ENCODE peak calls at places on chromosomes 11 and 22, in seven cellular contexts. J, G, D, M, Y, E and C are unnamed samples.

GRCh38 chr11:114162719-114163123 is 103.2 kb downstream of the ZBTB16 start:
- DNase-seq in J (peak), G (no peak), D (peak), M (peak), Y (peak), E (peak), C (peak)

GRCh38 chr22:47943729-47944700 is 1181.6 kb downstream of the TBC1D22A start:
- DNase-seq in J (no peak), G (no peak), D (no peak), M (no peak), Y (no peak), E (no peak), C (no peak)

GRCh38 chr22:26707090-26707489 is 49.7 kb downstream of the MIAT start:
- DNase-seq in J (no peak), G (no peak), D (no peak), M (no peak), Y (no peak), E (no peak), C (no peak)

GRCh38 chr11:11391796-11392195 is 38.7 kb upstream of the CSNK2A3 start:
- DNase-seq in J (no peak), G (no peak), D (no peak), M (peak), Y (peak), E (no peak), C (peak)

GRCh38 chr11:105609832-105610781 is at the start of gene GRIA4:
- DNase-seq in J (no peak), G (peak), D (peak), M (peak), Y (peak), E (peak), C (no peak)

GRCh38 chr11:118014022-118014421 is 27.8 kb downstream of the IL10RA start:
- DNase-seq in J (no peak), G (no peak), D (no peak), M (no peak), Y (no peak), E (no peak), C (no peak)

GRCh38 chr22:36141481-36141880 is 19.1 kb downstream of the APOL3 start:
- DNase-seq in J (no peak), G (no peak), D (no peak), M (no peak), Y (no peak), E (no peak), C (no peak)

GRCh38 chr11:113603277-113604059 is 102.6 kb downstream of the TMPRSS5 start:
- DNase-seq in J (no peak), G (no peak), D (peak), M (no peak), Y (peak), E (no peak), C (peak)

GRCh38 chr11:119078675-119079420 is 5.8 kb upstream of the HMBS start:
- DNase-seq in J (no peak), G (no peak), D (no peak), M (no peak), Y (no peak), E (no peak), C (no peak)

GRCh38 chr22:24894220-24894975 is 52.1 kb downstream of the LHFPL7 start:
- DNase-seq in J (no peak), G (peak), D (no peak), M (peak), Y (peak), E (peak), C (peak)

GRCh38 chr11:34168642-34169051 is 63.2 kb downstream of the NAT10 start:
- DNase-seq in J (no peak), G (no peak), D (no peak), M (peak), Y (no peak), E (no peak), C (no peak)

GRCh38 chr22:32355760-32356159 is 1.9 kb upstream of the RFPL3 start:
- DNase-seq in J (no peak), G (peak), D (no peak), M (no peak), Y (no peak), E (no peak), C (no peak)

GRCh38 chr11:113839842-113840241 is 35.5 kb downstream of the USP28 start:
- DNase-seq in J (no peak), G (no peak), D (no peak), M (no peak), Y (no peak), E (no peak), C (no peak)

GRCh38 chr11:7592706-7593105 is 78.9 kb downstream of the PPFIBP2 start:
- DNase-seq in J (no peak), G (no peak), D (no peak), M (peak), Y (peak), E (peak), C (no peak)

GRCh38 chr11:293852-294661 is 5.1 kb downstream of the PGGHG start:
- DNase-seq in J (no peak), G (no peak), D (peak), M (no peak), Y (no peak), E (no peak), C (no peak)

GRCh38 chr11:117026593-117027330 is 71.5 kb downstream of the SIK3 start:
- DNase-seq in J (no peak), G (no peak), D (no peak), M (peak), Y (peak), E (no peak), C (peak)

GRCh38 chr11:43736502-43737193 is 56.1 kb downstream of the HSD17B12 start:
- DNase-seq in J (no peak), G (no peak), D (no peak), M (peak), Y (peak), E (no peak), C (peak)
- H3K4me3 ChIP-seq in J (no peak), G (no peak), D (peak), M (no peak), Y (no peak), E (no peak), C (no peak)

GRCh38 chr11:35998651-35999050 is 54.8 kb downstream of the LDLRAD3 start:
- DNase-seq in J (no peak), G (no peak), D (no peak), M (no peak), Y (no peak), E (no peak), C (no peak)

GRCh38 chr11:35997908-35998307 is 54.0 kb downstream of the LDLRAD3 start:
- DNase-seq in J (no peak), G (no peak), D (no peak), M (no peak), Y (no peak), E (no peak), C (no peak)

GRCh38 chr11:36002796-36003195 is 58.9 kb downstream of the LDLRAD3 start:
- DNase-seq in J (no peak), G (no peak), D (no peak), M (no peak), Y (no peak), E (no peak), C (no peak)

GRCh38 chr11:36000616-36001190 is 56.8 kb downstream of the LDLRAD3 start:
- DNase-seq in J (no peak), G (no peak), D (no peak), M (no peak), Y (no peak), E (peak), C (no peak)

DNA sequence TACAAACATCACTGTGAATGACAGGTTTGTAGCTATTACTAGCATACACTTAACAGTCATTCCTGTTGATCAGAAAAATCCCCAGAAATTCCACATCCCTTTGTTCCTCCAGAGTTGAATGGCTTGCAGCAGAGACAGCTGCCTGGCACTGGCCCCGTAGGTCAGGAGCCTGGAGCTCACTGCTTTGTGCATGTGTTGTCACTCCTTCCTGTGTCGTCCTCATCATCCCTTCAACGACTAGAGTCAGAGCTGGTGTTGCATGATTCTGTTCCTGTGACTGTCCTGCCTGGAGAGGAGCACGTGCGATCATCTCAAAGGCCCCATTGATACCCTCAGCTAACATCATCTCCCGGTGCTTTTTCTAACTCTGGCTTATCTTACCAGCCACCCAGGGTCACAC is 58.3 kb downstream of the LDLRAD3 start:
- DNase-seq in J (no peak), G (peak), D (peak), M (no peak), Y (peak), E (peak), C (no peak)
- H3K4me3 ChIP-seq in J (no peak), G (no peak), D (peak), M (no peak), Y (no peak), E (no peak), C (no peak)

GRCh38 chr22:49827307-49827852 is 293 bp downstream of the BRD1 start:
- DNase-seq in J (no peak), G (no peak), D (no peak), M (peak), Y (no peak), E (no peak), C (no peak)
- H3K4me3 ChIP-seq in J (peak), G (peak), D (peak), M (peak), Y (peak), E (peak), C (peak)

GRCh38 chr11:69050592-69051380 is 2.1 kb downstream of the TPCN2 start:
- DNase-seq in J (no peak), G (no peak), D (no peak), M (no peak), Y (no peak), E (no peak), C (no peak)
- H3K4me3 ChIP-seq in J (no peak), G (no peak), D (peak), M (no peak), Y (no peak), E (no peak), C (peak)

DNA sequence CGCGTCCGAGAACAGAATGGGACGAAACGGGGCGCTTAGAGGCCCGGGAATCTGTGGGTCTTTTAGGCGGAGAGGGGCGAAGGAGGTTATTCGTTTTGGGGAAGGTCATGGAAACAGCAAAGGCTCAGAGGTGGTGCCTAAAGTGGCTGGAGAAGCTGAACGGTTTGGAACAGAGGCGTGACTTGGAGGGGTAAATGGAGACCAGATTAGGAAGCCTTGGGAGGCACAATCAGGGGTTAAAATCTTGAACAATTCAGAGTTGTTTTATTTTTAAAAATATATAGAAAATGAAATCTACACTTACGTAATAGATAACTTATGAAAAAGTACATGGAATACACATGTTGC is 247 bp upstream of the PLAAT5 start:
- DNase-seq in J (no peak), G (no peak), D (no peak), M (no peak), Y (peak), E (no peak), C (no peak)
- H3K4me3 ChIP-seq in J (peak), G (peak), D (peak), M (peak), Y (peak), E (peak), C (peak)

DNA sequence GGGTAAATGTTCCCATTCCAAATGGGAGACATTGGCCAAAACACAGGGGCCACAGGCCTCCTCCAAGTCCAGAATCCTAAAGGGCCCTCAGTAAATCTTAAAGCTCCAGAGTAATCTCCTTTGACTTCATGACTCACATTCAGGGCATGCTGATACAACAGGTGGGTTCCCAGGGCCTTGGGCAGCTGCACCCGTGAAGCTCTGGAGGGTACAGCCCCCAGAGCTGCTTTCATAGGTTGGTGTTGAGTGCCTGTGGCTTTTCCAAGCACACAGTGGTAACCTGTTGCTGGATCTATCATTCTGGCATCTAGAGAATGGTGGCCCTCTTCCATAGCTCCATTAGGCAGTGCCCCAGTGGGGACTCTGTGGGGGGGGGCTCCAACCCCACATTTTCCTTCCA is 54.0 kb downstream of the NELL1 start:
- DNase-seq in J (no peak), G (no peak), D (no peak), M (no peak), Y (no peak), E (no peak), C (no peak)
- H3K4me3 ChIP-seq in J (no peak), G (no peak), D (no peak), M (no peak), Y (no peak), E (no peak), C (no peak)